ENCODE peak calls at places on chromosomes 3 and 15, in four cellular contexts. One of them, this sample, is unnamed.
A peak's percentile ranks its signal among the peaks of the same experiment; 100 is the strongest.

GRCh38 chr3:119937229-119937628 is 155.3 kb downstream of the NR1I2 start:
- DNase-seq in ascending aorta: no peak
- DNase-seq in ovary: no peak
- DNase-seq in upper lobe of right lung: no peak
- DNase-seq in this sample: peak; percentile 43

GRCh38 chr3:11185564-11186317 is 31.4 kb downstream of the HRH1 start:
- DNase-seq in ovary: peak; percentile 86
- DNase-seq in ascending aorta: peak; percentile 94
- DNase-seq in upper lobe of right lung: peak; percentile 82
- DNase-seq in this sample: no peak

GRCh38 chr3:43796041-43796596 is 105.4 kb downstream of the ABHD5 start:
- DNase-seq in ascending aorta: peak; percentile 35
- DNase-seq in upper lobe of right lung: no peak
- DNase-seq in ovary: no peak
- DNase-seq in this sample: no peak

GRCh38 chr15:66188464-66188863 is 65.1 kb downstream of the MEGF11 start:
- DNase-seq in upper lobe of right lung: peak; percentile 41
- DNase-seq in ovary: no peak
- DNase-seq in ascending aorta: no peak
- DNase-seq in this sample: no peak

GRCh38 chr3:186385856-186386602 is 24.0 kb upstream of the DGKG start:
- DNase-seq in upper lobe of right lung: no peak
- DNase-seq in ovary: no peak
- DNase-seq in ascending aorta: peak; percentile 5
- DNase-seq in this sample: no peak

GRCh38 chr3:14602006-14602803 is 49.4 kb upstream of the CCDC174 start:
- DNase-seq in ovary: no peak
- DNase-seq in ascending aorta: no peak
- DNase-seq in upper lobe of right lung: no peak
- DNase-seq in this sample: no peak

GRCh38 chr3:87491843-87492242 is 215.5 kb upstream of the POU1F1 start:
- DNase-seq in ascending aorta: no peak
- DNase-seq in upper lobe of right lung: no peak
- DNase-seq in ovary: no peak
- DNase-seq in this sample: no peak

GRCh38 chr3:12966847-12967750 is 106.1 kb downstream of the IQSEC1 start:
- DNase-seq in upper lobe of right lung: no peak
- DNase-seq in ascending aorta: no peak
- DNase-seq in ovary: peak; percentile 52
- DNase-seq in this sample: no peak

GRCh38 chr3:117407317-117407716 is 697.7 kb downstream of the TUSC7 start:
- DNase-seq in upper lobe of right lung: no peak
- DNase-seq in ascending aorta: no peak
- DNase-seq in ovary: no peak
- DNase-seq in this sample: peak; percentile 1

GRCh38 chr15:28002136-28002861 is 96.8 kb downstream of the OCA2 start:
- DNase-seq in ovary: no peak
- DNase-seq in ascending aorta: no peak
- DNase-seq in upper lobe of right lung: no peak
- DNase-seq in this sample: no peak

GRCh38 chr3:117170112-117170511 is 460.5 kb downstream of the TUSC7 start:
- DNase-seq in ovary: no peak
- DNase-seq in upper lobe of right lung: no peak
- DNase-seq in ascending aorta: no peak
- DNase-seq in this sample: no peak

GRCh38 chr3:156554842-156555687 is at the start of gene SSR3:
- DNase-seq in upper lobe of right lung: peak; percentile 100
- DNase-seq in ovary: peak; percentile 100
- DNase-seq in ascending aorta: peak; percentile 100
- DNase-seq in this sample: peak; percentile 99

GRCh38 chr3:43372809-43373587 is 86.7 kb downstream of the SNRK start:
- DNase-seq in ovary: no peak
- DNase-seq in ascending aorta: no peak
- DNase-seq in upper lobe of right lung: no peak
- DNase-seq in this sample: no peak

GRCh38 chr15:73340502-73341192 is 28.1 kb downstream of the HCN4 start:
- DNase-seq in ovary: no peak
- DNase-seq in ascending aorta: no peak
- DNase-seq in upper lobe of right lung: no peak
- DNase-seq in this sample: no peak

GRCh38 chr3:190718097-190718496 is 144.4 kb downstream of the GMNC start:
- DNase-seq in ascending aorta: no peak
- DNase-seq in upper lobe of right lung: no peak
- DNase-seq in ovary: no peak
- DNase-seq in this sample: no peak

GRCh38 chr3:150252462-150252861 is 155.6 kb upstream of the TSC22D2 start:
- DNase-seq in upper lobe of right lung: no peak
- DNase-seq in ovary: no peak
- DNase-seq in ascending aorta: no peak
- DNase-seq in this sample: no peak

GRCh38 chr3:48595526-48596121 is 495 bp upstream of the COL7A1 start:
- DNase-seq in ascending aorta: peak; percentile 91
- DNase-seq in upper lobe of right lung: no peak
- DNase-seq in ovary: peak; percentile 77
- DNase-seq in this sample: no peak

GRCh38 chr3:79067734-79068133 is 700.1 kb downstream of the ROBO1 start:
- DNase-seq in upper lobe of right lung: no peak
- DNase-seq in ascending aorta: no peak
- DNase-seq in ovary: no peak
- DNase-seq in this sample: no peak

GRCh38 chr3:138124689-138125420 is 7.3 kb downstream of the A4GNT start:
- DNase-seq in ascending aorta: no peak
- DNase-seq in upper lobe of right lung: peak; percentile 68
- DNase-seq in ovary: no peak
- DNase-seq in this sample: no peak

GRCh38 chr3:48561045-48561736 is 2.4 kb downstream of the UCN2 start:
- DNase-seq in ovary: peak; percentile 81
- DNase-seq in upper lobe of right lung: peak; percentile 83
- DNase-seq in ascending aorta: peak; percentile 86
- DNase-seq in this sample: no peak

GRCh38 chr3:123723527-123724168 is 138.8 kb upstream of the HACD2 start:
- DNase-seq in ascending aorta: peak; percentile 75
- DNase-seq in ovary: no peak
- DNase-seq in upper lobe of right lung: no peak
- DNase-seq in this sample: peak; percentile 18

GRCh38 chr3:123188058-123188457 is 13.7 kb upstream of the SEC22A start:
- DNase-seq in ovary: no peak
- DNase-seq in ascending aorta: no peak
- DNase-seq in upper lobe of right lung: no peak
- DNase-seq in this sample: no peak

GRCh38 chr3:64954995-64955636 is 267.3 kb upstream of the ADAMTS9 start:
- DNase-seq in upper lobe of right lung: no peak
- DNase-seq in ascending aorta: peak; percentile 77
- DNase-seq in ovary: no peak
- DNase-seq in this sample: no peak

GRCh38 chr3:40978442-40978841 is 220.9 kb upstream of the CTNNB1 start:
- DNase-seq in upper lobe of right lung: no peak
- DNase-seq in ovary: no peak
- DNase-seq in ascending aorta: no peak
- DNase-seq in this sample: no peak

GRCh38 chr3:7095116-7095515 is 234.2 kb downstream of the GRM7 start:
- DNase-seq in ascending aorta: no peak
- DNase-seq in upper lobe of right lung: no peak
- DNase-seq in ovary: no peak
- DNase-seq in this sample: no peak

GRCh38 chr3:174960898-174961297 is 101.8 kb downstream of the NAALADL2 start:
- DNase-seq in ascending aorta: no peak
- DNase-seq in upper lobe of right lung: no peak
- DNase-seq in ovary: no peak
- DNase-seq in this sample: no peak

GRCh38 chr3:100088735-100089368 is 25.4 kb downstream of the FILIP1L start:
- DNase-seq in ovary: no peak
- DNase-seq in ascending aorta: no peak
- DNase-seq in upper lobe of right lung: no peak
- DNase-seq in this sample: no peak

GRCh38 chr3:127411083-127411727 is 123.4 kb upstream of the PRR20G start:
- DNase-seq in upper lobe of right lung: no peak
- DNase-seq in ascending aorta: peak; percentile 34
- DNase-seq in ovary: no peak
- DNase-seq in this sample: no peak

GRCh38 chr3:196115678-196116083 is 33.8 kb upstream of the TFRC start:
- DNase-seq in ovary: no peak
- DNase-seq in upper lobe of right lung: no peak
- DNase-seq in ascending aorta: no peak
- DNase-seq in this sample: peak; percentile 70

GRCh38 chr3:42080452-42080872 is 10.7 kb upstream of the TRAK1 start:
- DNase-seq in ovary: no peak
- DNase-seq in upper lobe of right lung: no peak
- DNase-seq in ascending aorta: peak; percentile 84
- DNase-seq in this sample: no peak

DNA sequence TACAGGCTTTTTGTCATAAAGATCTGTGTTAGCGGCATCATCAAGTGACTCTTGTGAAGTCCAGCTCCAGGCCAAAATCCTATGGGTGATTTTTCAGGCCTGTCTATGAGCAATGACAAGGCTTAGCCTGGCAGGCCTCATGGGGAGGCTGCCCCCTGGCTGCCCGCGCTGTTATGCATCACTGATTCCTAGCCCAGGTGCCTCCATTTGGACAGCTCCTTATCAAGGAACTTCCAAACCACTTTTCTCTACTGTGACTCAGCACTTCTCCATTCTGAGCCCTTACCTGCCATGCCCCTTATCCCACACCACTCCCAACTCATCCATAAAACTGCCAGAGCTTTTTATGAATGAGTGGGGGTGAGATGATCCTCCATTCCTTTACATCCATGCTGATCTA is 91.5 kb upstream of the C3orf80 start:
- DNase-seq in upper lobe of right lung: no peak
- DNase-seq in ovary: no peak
- DNase-seq in ascending aorta: no peak
- DNase-seq in this sample: no peak
- H3K36me3 ChIP-seq in upper lobe of right lung: no peaks in the 10 kb centered on the region
- H3K36me3 ChIP-seq in ovary: no peaks in the 10 kb centered on the region
- H3K36me3 ChIP-seq in ascending aorta: no peaks in the 10 kb centered on the region
- H3K36me3 ChIP-seq in this sample: no peaks in the 10 kb centered on the region

DNA sequence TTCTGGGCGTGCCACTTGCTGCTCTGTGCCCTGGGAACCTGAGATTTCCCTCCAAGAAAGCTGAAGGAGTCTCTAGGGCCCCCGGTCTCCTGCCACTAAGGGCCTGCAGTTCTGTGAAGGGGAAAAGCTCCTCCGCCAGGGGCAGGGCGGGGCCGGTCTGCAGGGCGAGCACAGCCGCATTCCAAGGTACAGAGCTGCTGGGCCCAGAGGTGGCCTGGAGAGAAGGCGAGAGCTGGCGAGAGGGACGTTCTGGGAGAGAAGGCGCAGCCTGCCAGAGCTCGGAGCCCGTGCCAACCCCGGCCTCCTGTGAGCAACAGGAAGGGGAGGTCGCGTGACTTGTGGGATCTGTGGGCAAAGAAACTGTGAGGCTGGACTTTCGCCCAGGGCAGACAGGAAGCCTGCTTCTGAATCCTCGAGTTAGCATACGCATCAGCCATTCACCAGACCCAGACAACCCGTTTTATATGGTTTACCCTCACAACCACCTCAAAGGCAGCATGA is 500.4 kb downstream of the SHQ1 start:
- DNase-seq in ascending aorta: peak; percentile 95
- DNase-seq in upper lobe of right lung: peak; percentile 87
- DNase-seq in ovary: peak; percentile 63
- DNase-seq in this sample: peak; percentile 40
- TF ChIP-seq CTCF in ascending aorta: no peak
- TF ChIP-seq CTCF in upper lobe of right lung: peak; percentile 28
- TF ChIP-seq CTCF in ovary: no peak
- TF ChIP-seq CTCF in this sample: no peak

DNA sequence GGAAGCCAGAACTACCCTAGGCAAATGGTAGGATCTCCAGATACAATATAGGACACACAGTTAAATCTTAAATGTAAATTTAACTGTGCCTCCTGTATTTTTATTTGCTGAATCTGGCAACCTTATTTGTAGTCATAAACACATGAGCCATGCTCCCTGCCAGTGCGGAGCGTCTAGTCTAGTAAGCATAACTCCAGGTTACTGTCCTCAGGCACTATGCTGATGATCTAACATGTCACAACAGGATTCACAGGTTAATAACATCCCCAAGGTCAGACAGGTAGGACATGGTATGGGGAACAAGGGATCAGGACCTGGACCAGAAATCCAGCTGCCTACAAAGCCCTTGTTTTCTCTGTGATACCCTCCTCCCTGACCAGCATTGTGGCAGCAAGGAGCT is 305.1 kb downstream of the CACNA2D3 start:
- DNase-seq in upper lobe of right lung: no peak
- DNase-seq in ovary: no peak
- DNase-seq in ascending aorta: no peak
- DNase-seq in this sample: no peak
- H3K36me3 ChIP-seq in upper lobe of right lung: no peaks in the 10 kb centered on the region
- H3K36me3 ChIP-seq in ovary: no peaks in the 10 kb centered on the region
- H3K36me3 ChIP-seq in ascending aorta: no peaks in the 10 kb centered on the region
- H3K36me3 ChIP-seq in this sample: no peaks in the 10 kb centered on the region

GRCh38 chr3:46858996-46859710 is 4.1 kb downstream of the MYL3 start:
- DNase-seq in upper lobe of right lung: peak; percentile 39
- DNase-seq in ovary: no peak
- DNase-seq in ascending aorta: peak; percentile 25
- DNase-seq in this sample: no peak

GRCh38 chr3:46861293-46861995 is 1.8 kb downstream of the MYL3 start:
- DNase-seq in ascending aorta: peak; percentile 52
- DNase-seq in ovary: peak; percentile 32
- DNase-seq in upper lobe of right lung: peak; percentile 53
- DNase-seq in this sample: no peak

GRCh38 chr3:46862689-46863020 is 589 bp downstream of the MYL3 start:
- DNase-seq in ascending aorta: no peak
- DNase-seq in upper lobe of right lung: no peak
- DNase-seq in ovary: peak; percentile 21
- DNase-seq in this sample: no peak

GRCh38 chr3:46861996-46862688 is 1.1 kb downstream of the MYL3 start:
- DNase-seq in ascending aorta: peak; percentile 46
- DNase-seq in upper lobe of right lung: no peak
- DNase-seq in ovary: no peak
- DNase-seq in this sample: no peak

DNA sequence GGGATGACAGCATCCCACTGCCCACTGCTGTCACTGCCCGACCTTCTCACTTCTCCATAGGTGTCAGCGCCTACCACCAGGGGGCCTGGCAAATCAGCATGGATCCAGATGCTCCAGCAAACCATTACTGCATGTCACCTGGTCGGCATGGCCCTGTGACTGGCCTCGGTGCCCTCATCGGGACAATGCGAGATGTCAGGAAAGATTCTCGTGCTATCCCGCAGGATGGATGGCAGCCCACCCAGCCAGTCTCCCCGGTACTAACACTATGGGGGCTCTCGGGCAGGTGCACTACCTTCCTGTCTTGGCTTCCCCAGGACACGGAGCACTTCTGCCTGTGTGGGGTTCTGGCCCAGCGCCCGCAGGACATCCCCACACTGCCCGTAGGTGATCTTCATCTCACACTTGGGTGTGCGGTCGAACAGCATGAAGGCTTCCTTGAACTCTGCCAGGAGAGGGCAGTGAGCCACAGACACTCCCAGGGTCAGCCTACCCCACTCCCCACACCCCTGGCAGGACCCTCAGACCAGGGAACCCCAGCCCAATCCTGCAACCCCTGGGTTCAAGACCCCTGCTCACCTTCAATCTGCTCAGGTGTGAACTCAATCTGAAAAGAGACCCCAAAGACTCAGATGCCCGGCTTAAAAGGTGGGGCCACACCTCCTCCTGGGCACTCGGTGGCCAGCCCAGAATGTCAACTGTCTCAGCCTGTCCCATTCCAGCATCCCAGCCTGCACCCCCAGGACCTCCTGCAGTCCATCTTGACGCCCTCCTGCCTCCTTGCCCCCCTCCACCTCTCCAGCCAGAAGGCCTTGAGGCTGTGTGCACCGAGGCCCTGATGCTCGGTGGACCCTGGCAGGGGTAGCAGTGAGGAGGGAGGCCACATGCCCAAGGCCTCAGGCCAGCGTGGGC is 2.6 kb downstream of the MYL3 start:
- DNase-seq in upper lobe of right lung: peak; percentile 60
- DNase-seq in ovary: peak; percentile 37
- DNase-seq in ascending aorta: peak; percentile 58
- DNase-seq in this sample: no peak
- TF ChIP-seq CTCF in upper lobe of right lung: peak; percentile 31
- TF ChIP-seq CTCF in ovary: no peak
- TF ChIP-seq CTCF in ascending aorta: no peak
- TF ChIP-seq CTCF in this sample: peak; percentile 62

This sample was measured in GM06990.